ENCODE peak calls at places on chromosomes 16 and 17, in ten cellular contexts. U is body of pancreas, T is AG04450, X is IMR-90, P is glutamatergic neuron, H is HCT116, C is astrocyte of the spinal cord, B is A549, W is pancreas, N is MM.1S. F is an unnamed sample.

GRCh38 chr16:30668393-30668792 is 10.2 kb downstream of the FBRS start:
- DNase-seq in U (no peak), T (no peak), X (no peak), P (no peak), H (no peak), C (no peak), B (no peak), W (no peak), N (no peak), F (no peak)

GRCh38 chr16:29820271-29820701 is at the start of gene MVP:
- DNase-seq in U (peak; percentile 84), T (no peak), X (peak; percentile 57), P (peak; percentile 57), H (no peak), C (peak; percentile 66), B (peak; percentile 56), W (peak; percentile 87), N (peak; percentile 78), F (peak; percentile 71)

GRCh38 chr17:75454193-75454592 is 2.2 kb upstream of the TMEM94 start:
- DNase-seq in U (no peak), T (no peak), X (no peak), P (no peak), H (no peak), C (no peak), B (no peak), W (no peak), N (no peak), F (no peak)

GRCh38 chr17:38333635-38334295 is 10.0 kb downstream of the GPR179 start:
- DNase-seq in U (no peak), T (no peak), X (no peak), P (peak; percentile 80), H (no peak), C (no peak), B (peak; percentile 44), W (peak; percentile 46), N (peak; percentile 38), F (peak; percentile 77)

GRCh38 chr17:28953444-28954118 is 2.3 kb upstream of the PHF12 start:
- DNase-seq in U (peak; percentile 48), T (no peak), X (peak; percentile 45), P (peak; percentile 67), H (peak; percentile 45), C (peak; percentile 43), B (peak; percentile 68), W (no peak), N (peak; percentile 42), F (peak; percentile 61)

GRCh38 chr16:72877374-72878028 is 170.4 kb downstream of the ZFHX3 start:
- DNase-seq in U (no peak), T (no peak), X (peak; percentile 88), P (no peak), H (peak; percentile 83), C (peak; percentile 81), B (peak; percentile 75), W (no peak), N (no peak), F (no peak)

GRCh38 chr17:62963296-62963695 is 2.7 kb upstream of the TANC2 start:
- DNase-seq in U (no peak), T (no peak), X (peak; percentile 90), P (no peak), H (peak; percentile 75), C (peak; percentile 75), B (peak; percentile 71), W (no peak), N (no peak), F (no peak)

GRCh38 chr17:80649672-80650338 is 105.2 kb downstream of the RPTOR start:
- DNase-seq in U (peak; percentile 53), T (peak; percentile 45), X (peak; percentile 92), P (peak; percentile 65), H (peak; percentile 63), C (peak; percentile 64), B (peak; percentile 68), W (no peak), N (no peak), F (peak; percentile 62)

GRCh38 chr17:34382586-34383224 is 19.7 kb upstream of the CCL1 start:
- DNase-seq in U (no peak), T (no peak), X (no peak), P (no peak), H (no peak), C (no peak), B (no peak), W (no peak), N (peak; percentile 88), F (no peak)

GRCh38 chr17:718075-718474 is 3.4 kb upstream of the VPS53 start:
- DNase-seq in U (no peak), T (no peak), X (no peak), P (no peak), H (no peak), C (no peak), B (no peak), W (no peak), N (no peak), F (no peak)

GRCh38 chr17:75614006-75614405 is 19.2 kb upstream of the SMIM5 start:
- DNase-seq in U (no peak), T (no peak), X (no peak), P (no peak), H (no peak), C (no peak), B (peak; percentile 44), W (peak; percentile 72), N (no peak), F (no peak)

GRCh38 chr17:28865946-28866752 is 11.3 kb downstream of the ERAL1 start:
- DNase-seq in U (no peak), T (no peak), X (no peak), P (no peak), H (no peak), C (peak; percentile 32), B (no peak), W (peak; percentile 6), N (no peak), F (no peak)

GRCh38 chr17:7323731-7324437 is 5.3 kb downstream of the NEURL4 start:
- DNase-seq in U (no peak), T (no peak), X (peak; percentile 17), P (peak; percentile 86), H (no peak), C (peak; percentile 38), B (peak; percentile 53), W (peak; percentile 77), N (no peak), F (peak; percentile 83)

GRCh38 chr17:7326186-7326585 is 2.9 kb downstream of the NEURL4 start:
- DNase-seq in U (no peak), T (no peak), X (no peak), P (no peak), H (no peak), C (no peak), B (no peak), W (peak; percentile 60), N (no peak), F (no peak)

GRCh38 chr17:7322520-7323194 is 6.5 kb downstream of the NEURL4 start:
- DNase-seq in U (no peak), T (no peak), X (no peak), P (no peak), H (no peak), C (no peak), B (no peak), W (peak; percentile 56), N (no peak), F (no peak)

GRCh38 chr17:7325031-7325528 is 4.1 kb downstream of the NEURL4 start:
- DNase-seq in U (no peak), T (no peak), X (no peak), P (no peak), H (no peak), C (no peak), B (no peak), W (peak; percentile 53), N (no peak), F (no peak)

GRCh38 chr17:7324438-7324779 is 4.7 kb downstream of the NEURL4 start:
- DNase-seq in U (no peak), T (no peak), X (no peak), P (no peak), H (no peak), C (no peak), B (no peak), W (no peak), N (no peak), F (no peak)
- TF ChIP-seq CTCF in U (no peak), T (no peak), X (no peak), P (no peak), H (no peak), C (no peak), B (peak; percentile 36), W (no peak), N (no peak), F (no peak)

DNA sequence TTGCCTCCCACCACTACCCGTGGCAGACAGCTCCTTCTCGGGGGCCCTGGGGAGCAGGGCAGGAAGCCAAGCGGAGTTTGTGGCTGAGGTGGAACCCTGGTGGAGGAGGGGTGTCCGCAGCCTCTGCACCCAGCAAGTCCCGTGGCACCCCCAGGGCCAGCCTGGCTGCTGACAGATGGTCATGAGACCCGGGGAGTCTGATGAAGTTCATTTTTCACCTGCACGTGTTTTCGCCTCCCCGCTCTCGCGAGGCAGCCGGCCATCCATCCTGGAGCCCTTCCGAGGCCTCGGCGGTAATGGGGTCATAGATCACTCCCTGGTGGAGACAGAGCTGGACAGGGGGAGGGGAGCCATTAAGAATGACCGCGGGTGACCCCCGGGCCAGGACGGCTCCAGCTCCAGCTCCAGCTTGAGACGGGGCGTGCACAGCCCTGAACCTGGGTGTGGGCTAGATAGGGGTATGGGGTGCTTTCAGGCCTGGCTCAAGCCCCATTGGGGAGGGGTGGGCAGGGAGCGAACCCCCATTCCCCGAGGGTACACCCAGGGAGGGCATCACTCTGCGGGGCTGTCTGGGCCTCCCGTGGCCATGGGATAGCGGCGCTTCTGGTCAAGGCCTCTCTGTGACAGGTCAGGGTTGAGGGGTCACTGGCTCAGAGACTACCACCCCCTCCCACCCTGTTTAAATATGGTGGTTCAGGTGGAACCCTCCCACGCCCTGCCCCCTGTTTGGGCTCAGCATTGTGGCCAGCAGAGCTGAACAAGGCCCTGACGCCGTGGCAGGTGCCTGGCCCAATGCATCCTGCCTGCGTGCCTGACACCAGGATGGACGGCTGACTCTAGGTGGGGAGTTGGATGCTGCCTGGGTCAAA is 227.4 kb upstream of the GSE1 start:
- DNase-seq in U (no peak), T (no peak), X (no peak), P (peak; percentile 48), H (no peak), C (no peak), B (no peak), W (peak; percentile 65), N (no peak), F (no peak)
- TF ChIP-seq CTCF in U (no peak), T (no peak), X (no peak), P (peak; percentile 42), H (no peak), C (no peak), B (no peak), W (no peak), N (no peak), F (no peak)

DNA sequence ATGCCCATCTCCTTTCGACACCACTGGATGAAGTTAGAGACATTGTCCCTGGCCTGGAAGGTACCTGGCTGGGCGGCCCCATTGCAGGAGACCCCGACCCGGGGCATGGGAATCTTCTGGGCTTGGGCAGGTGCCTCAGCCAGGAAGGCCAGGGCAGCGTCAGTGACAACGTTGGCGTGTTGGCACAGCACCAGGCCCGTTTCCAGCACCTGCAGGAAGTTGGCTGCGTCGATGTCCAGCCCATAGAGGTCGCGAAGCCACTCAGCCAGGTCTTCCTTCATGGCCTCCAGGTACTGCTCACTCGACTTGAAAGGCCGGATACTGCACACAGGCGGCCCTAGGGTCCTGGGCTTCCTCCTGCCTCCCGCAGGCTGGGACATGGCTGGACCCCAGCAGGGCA is 568 bp downstream of the GAS2L2 start:
- DNase-seq in U (peak; percentile 78), T (no peak), X (no peak), P (no peak), H (no peak), C (no peak), B (no peak), W (peak; percentile 90), N (no peak), F (no peak)
- TF ChIP-seq CTCF in U (no peak), T (no peak), X (no peak), P (no peak), H (no peak), C (no peak), B (no peak), W (no peak), N (no peak), F (no peak)

GRCh38 chr16:25366078-25366477 is 108.4 kb upstream of the ZKSCAN2 start:
- DNase-seq in U (no peak), T (no peak), X (no peak), P (no peak), H (no peak), C (no peak), B (no peak), W (no peak), N (no peak), F (no peak)
- TF ChIP-seq CTCF in U (no peak), T (no peak), X (no peak), P (no peak), H (no peak), C (no peak), B (no peak), W (no peak), N (no peak), F (no peak)